ENCODE peak calls at places on chromosomes 4 and X, in four cellular contexts. X is fibroblast of lung, J is pancreas, Q is transverse colon. T is an unnamed sample.

GRCh38 chrX:30275498-30275897 is 28.6 kb downstream of the MAGEB1 start:
- DNase-seq in X (no peak), J (no peak), Q (no peak), T (no peak)

GRCh38 chr4:101954975-101955678 is 164.6 kb downstream of the BANK1 start:
- DNase-seq in X (peak), J (no peak), Q (no peak), T (no peak)

GRCh38 chrX:155148724-155149537 is 67.3 kb upstream of the VBP1 start:
- DNase-seq in X (no peak), J (no peak), Q (peak), T (no peak)

GRCh38 chr4:142845293-142846070 is 619 bp downstream of the INPP4B start:
- DNase-seq in X (peak), J (peak), Q (peak), T (no peak)

GRCh38 chrX:118355225-118355920 is 9.5 kb downstream of the WDR44 start:
- DNase-seq in X (peak), J (no peak), Q (no peak), T (no peak)

GRCh38 chr4:107148922-107149321 is 112.8 kb upstream of the DKK2 start:
- DNase-seq in X (peak), J (no peak), Q (no peak), T (no peak)

GRCh38 chrX:129403974-129404669 is 119.2 kb downstream of the SMARCA1 start:
- DNase-seq in X (peak), J (no peak), Q (no peak), T (no peak)

GRCh38 chr4:142242156-142242555 is 603.9 kb downstream of the INPP4B start:
- DNase-seq in X (no peak), J (no peak), Q (no peak), T (no peak)

GRCh38 chr4:38872620-38873019 is 5.0 kb downstream of the FAM114A1 start:
- DNase-seq in X (peak), J (peak), Q (peak), T (no peak)

GRCh38 chr4:17038510-17039176 is 140.2 kb upstream of the LDB2 start:
- DNase-seq in X (no peak), J (no peak), Q (no peak), T (no peak)

GRCh38 chr4:76896731-76897521 is 1.0 kb downstream of the SOWAHB start:
- DNase-seq in X (peak), J (peak), Q (peak), T (no peak)

GRCh38 chr4:81351653-81352455 is 119.9 kb downstream of the RASGEF1B start:
- DNase-seq in X (peak), J (peak), Q (peak), T (peak)

GRCh38 chr4:17447056-17447455 is 64.8 kb downstream of the QDPR start:
- DNase-seq in X (peak), J (no peak), Q (no peak), T (peak)

DNA sequence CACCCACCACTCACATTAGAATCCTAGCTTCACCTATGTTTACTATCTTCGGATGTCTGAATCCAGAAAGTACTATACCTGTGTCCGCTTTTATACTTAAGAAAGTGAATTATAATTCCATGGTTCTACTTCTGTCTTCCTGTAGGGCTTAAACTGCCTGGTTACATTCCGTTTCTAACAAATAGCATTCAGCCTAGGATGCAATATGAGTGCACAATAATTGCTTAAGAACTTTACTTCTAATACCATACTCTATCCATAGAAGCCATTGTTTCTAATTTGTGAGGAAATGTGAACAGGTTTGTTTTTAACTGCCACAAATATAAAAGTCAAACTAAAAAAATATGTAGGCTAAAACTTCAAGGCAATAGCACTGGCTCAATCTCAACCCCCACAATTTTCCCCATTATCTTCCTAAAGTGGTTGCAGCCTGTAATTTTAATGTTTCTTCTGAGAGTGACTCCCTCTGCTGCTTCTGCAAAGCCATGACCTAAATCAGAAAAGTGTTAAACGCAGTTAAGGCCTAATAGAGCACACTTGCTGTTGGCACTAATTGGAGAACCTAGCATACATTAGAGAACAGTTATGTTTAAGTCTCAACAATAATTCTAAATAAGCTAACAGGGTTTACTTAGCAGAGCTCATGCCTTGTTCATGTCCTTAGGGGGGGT is 4.2 kb downstream of the UNC5C start:
- DNase-seq in X (no peak), J (no peak), Q (no peak), T (no peak)
- TF ChIP-seq CTCF in X (peak), J (no peak), Q (no peak), T (no peak)

DNA sequence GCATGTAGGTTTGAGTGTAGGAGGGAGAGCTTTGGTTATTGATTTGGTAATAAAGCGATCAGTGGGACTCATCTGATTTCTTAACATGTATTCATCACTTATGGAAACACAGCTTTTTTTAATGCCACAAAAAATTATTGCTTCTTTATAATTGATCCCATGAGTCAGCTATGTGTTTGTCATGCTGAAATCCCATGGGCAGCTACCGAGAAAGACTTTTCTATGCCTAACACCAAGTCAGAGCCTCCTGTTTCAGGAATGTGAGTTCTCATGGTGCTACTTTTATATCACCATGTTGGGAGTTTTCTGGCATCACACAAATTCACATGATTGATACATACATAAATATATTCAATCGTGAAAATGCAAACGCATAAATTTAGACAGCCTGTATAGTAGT is 165.7 kb downstream of the RAPGEF2 start:
- DNase-seq in X (peak), J (no peak), Q (no peak), T (no peak)
- H3K4me3 ChIP-seq in X (peak), J (no peak), Q (no peak), T (no peak)

DNA sequence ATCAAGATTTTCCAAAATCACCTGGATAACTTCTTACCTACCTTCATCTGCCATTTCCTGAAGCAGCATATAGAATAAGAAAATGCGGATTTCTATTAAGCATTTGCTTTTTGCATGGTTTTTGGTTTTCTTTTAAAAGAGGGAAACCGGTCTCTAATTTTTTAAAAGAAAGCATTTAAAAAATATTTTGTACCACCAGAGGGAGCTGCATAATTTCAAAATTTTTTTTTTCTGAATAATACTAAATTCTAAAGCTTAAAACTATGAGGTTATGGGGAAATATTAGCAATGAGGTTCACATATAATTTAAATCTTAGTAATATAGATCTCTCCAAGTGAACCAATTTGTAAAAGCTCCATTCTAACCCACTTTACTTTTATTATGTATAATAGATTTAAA is 137.7 kb upstream of the TENT5D start:
- DNase-seq in X (no peak), J (no peak), Q (no peak), T (no peak)
- TF ChIP-seq CTCF in X (no peak), J (peak), Q (no peak), T (no peak)

DNA sequence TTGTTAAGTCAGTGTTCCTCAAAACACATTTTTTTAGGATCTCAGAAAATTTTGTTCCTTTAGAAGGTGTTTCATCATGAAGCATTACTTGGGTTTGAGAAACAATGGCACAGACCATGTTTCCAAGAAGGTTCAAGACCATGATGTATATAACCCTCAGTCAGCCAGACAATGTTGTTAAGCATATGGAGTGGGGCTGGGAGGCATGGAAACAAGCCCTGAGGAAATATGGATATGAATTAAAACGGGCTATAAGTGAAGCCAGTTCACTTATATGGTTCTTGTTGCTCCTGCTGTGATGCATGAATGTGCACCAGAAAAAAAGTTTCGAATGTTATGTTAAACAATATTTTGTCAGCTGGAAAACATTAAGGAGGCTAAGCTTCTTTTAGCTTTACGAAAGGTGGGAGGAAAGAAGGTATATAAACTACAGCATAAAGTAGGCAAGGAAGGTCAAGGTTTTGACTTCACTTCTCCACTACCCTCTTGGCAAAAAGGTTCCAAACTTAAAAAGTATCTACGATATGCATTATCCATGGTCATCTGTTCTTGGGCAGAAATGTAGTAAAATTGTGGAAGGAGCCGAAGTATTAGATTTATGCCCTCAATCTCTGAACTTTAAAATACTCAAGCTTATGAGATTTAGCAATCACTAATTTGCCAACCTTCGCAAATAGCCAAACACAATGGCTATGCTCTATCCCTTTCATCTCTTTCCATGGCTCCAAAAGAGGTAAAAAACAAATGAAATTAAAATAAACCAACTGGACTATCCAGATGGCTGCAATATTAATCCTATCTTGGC is 277.3 kb downstream of the CHIC1 start:
- DNase-seq in X (no peak), J (no peak), Q (no peak), T (no peak)
- H3K4me3 ChIP-seq in X (no peak), J (no peak), Q (no peak), T (no peak)

GRCh38 chr4:148067307-148067916 is 335.5 kb downstream of the ARHGAP10 start:
- DNase-seq in X (peak), J (no peak), Q (no peak), T (no peak)
- TF ChIP-seq CTCF in X (no peak), J (no peak), Q (no peak), T (no peak)

DNA sequence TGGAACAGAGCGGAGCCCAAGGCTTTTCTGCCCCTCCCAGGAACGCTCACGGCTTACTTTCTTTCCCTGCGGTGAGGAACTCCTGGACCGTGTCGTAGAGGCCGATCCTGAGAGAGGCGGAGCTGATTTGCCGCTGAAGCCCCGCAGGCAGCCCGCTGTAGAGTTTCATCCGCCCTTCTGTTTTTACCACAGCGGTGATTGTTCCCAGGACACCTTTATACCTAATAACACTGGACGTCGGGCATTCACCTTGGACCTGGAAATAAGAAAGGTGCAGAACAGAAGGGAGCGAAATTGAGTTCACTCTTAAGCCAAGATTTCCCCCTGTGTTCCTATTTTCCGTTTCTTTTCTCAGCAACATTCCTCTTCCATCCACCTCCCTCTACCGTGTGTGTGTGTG is 1.0 kb downstream of the UCP1 start:
- DNase-seq in X (peak), J (no peak), Q (no peak), T (no peak)
- H3K4me3 ChIP-seq in X (no peak), J (no peak), Q (no peak), T (no peak)

DNA sequence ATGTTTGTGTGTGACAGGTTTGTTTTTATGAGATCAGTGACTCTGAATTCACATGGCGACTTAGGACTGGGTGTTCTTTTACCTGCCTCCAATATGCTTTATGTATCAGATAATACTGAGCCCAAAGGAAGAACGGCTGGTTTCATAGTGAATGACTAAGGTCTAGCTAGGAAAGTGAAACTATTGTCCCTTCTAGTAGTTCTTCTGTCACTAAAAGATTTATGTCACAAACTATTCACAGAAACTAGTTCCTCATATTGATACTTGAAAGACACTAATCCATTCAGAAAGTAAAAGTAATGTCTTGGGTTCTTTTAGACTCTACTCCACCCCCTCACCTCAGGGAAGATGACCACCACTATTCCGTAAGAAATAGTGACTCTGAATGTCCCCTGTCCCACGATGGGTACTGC is 81.7 kb downstream of the EGF start:
- DNase-seq in X (no peak), J (no peak), Q (no peak), T (no peak)
- TF ChIP-seq CTCF in X (no peak), J (no peak), Q (no peak), T (no peak)

DNA sequence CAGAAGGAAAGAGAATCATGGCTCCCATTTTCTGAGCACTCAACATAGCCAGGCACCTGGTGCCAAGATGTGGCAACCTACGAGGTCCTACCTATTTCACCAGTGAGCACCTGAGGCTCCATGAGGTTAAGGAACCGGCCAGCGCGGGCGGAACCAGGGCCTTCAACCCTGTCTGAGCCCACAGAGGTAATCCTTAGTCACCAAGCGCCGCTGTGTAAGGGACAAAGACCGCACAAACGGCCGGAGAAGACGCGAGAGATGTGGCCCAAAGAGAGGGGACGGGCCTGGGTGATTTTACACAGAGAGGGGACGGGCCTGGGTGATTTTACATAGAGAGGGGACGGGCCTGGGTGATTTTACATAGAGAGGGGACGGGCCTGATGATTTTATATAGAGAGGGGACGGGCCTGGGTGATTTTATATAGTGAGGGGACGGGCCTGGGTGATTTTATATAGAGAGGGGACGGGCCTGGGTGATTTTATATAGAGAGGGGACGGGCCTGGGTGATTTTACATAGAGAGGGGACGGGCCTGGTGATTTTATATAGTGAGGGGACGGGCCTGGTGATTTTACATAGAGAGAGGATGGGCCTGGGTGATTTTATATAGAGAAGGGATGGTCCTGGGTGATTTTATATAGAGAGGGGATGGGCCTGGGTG is 114.2 kb downstream of the SMIM20 start:
- DNase-seq in X (no peak), J (no peak), Q (no peak), T (no peak)
- H3K4me3 ChIP-seq in X (no peak), J (no peak), Q (no peak), T (no peak)

DNA sequence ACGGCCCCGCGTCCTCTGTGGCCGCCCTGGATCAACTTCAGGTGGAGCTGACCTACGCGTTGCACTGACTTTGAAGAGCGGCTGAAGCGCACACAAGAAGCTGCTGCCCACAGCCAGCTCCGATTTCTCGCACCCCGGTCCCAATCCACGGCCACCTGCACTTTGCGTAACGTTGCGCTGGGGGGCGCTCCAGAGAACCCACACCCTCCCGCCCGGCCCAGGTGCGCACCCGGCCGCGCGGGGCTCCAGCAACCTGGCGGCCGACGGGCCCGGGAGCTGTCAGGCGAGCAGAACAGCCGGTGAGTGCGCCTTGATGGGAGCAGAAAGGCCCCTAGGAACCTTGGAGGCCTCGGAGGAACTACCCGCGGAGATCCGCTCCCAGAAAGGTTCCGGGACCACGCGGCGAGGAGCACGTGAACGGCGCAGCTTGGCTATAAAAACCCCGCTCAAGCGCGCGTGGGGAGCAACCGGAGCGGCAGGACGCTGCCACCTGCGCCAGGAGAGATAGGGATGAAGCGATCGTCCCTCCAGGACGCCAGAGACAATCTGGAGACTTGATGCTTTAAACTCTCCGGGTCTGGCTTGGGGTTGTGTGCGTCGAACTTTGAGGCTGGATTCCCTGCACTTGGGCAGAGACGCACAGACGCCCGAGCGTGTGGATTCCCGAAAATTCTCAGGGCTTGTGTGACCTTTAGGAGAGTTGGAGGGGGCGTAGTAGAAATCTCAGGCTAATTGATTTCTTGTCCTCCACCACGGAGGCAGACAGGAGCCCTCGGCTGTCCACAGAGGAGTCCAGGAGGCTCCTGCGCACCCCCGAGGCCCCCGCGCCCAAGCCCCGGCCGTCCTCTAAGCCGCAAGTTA is 591 bp upstream of the NWD2 start:
- DNase-seq in X (peak), J (no peak), Q (peak), T (no peak)
- TF ChIP-seq CTCF in X (no peak), J (no peak), Q (no peak), T (no peak)

GRCh38 chr4:723706-724105 is 18.1 kb downstream of the PCGF3 start:
- DNase-seq in X (no peak), J (no peak), Q (no peak), T (no peak)

GRCh38 chr4:726816-727215 is 21.2 kb downstream of the PCGF3 start:
- DNase-seq in X (no peak), J (peak), Q (no peak), T (no peak)

GRCh38 chr4:726235-726787 is 20.7 kb downstream of the PCGF3 start:
- DNase-seq in X (peak), J (peak), Q (no peak), T (no peak)

GRCh38 chr4:724131-724530 is 18.5 kb downstream of the PCGF3 start:
- DNase-seq in X (no peak), J (peak), Q (peak), T (no peak)

GRCh38 chr4:725368-726234 is 20.0 kb downstream of the PCGF3 start:
- DNase-seq in X (no peak), J (peak), Q (no peak), T (no peak)
- H3K4me3 ChIP-seq in X (no peak), J (no peak), Q (no peak), T (no peak)

T was measured in AG04449.